ENCODE peak calls at places on chromosome 6, in four cellular contexts. C, H, M and L are unnamed samples.

GRCh38 chr6:35427851-35428321 is 24.3 kb upstream of the FANCE start:
- DNase-seq in C (no peak), M (peak; percentile 84), H (peak; percentile 87), L (no peak)

GRCh38 chr6:149405823-149406765 is 6.0 kb downstream of the SUMO4 start:
- DNase-seq in M (peak; percentile 60), C (no peak), H (peak; percentile 70), L (no peak)

GRCh38 chr6:25122001-25122400 is 157.2 kb upstream of the CARMIL1 start:
- DNase-seq in C (no peak), M (peak; percentile 16), H (peak; percentile 52), L (no peak)

GRCh38 chr6:169501128-169501527 is 200.7 kb downstream of the WDR27 start:
- DNase-seq in H (no peak), M (no peak), C (no peak), L (no peak)

GRCh38 chr6:44906761-44907160 is 421.4 kb upstream of the RUNX2 start:
- DNase-seq in C (no peak), M (no peak), H (no peak), L (no peak)

GRCh38 chr6:11094411-11094851 is 797 bp downstream of the SMIM13 start:
- DNase-seq in H (peak; percentile 64), C (peak; percentile 8), M (peak; percentile 49), L (peak; percentile 68)

GRCh38 chr6:15279047-15279661 is 33.3 kb downstream of the JARID2 start:
- DNase-seq in M (no peak), H (no peak), C (no peak), L (no peak)

GRCh38 chr6:33761922-33762629 is 15.4 kb upstream of the IP6K3 start:
- DNase-seq in C (no peak), H (peak; percentile 28), M (peak; percentile 41), L (peak; percentile 56)

GRCh38 chr6:56835612-56836011 is 119.3 kb upstream of the BEND6 start:
- DNase-seq in C (no peak), H (no peak), M (no peak), L (no peak)

GRCh38 chr6:149032599-149033405 is 284.7 kb upstream of the TAB2 start:
- DNase-seq in H (peak; percentile 95), C (peak; percentile 36), M (peak; percentile 93), L (no peak)

GRCh38 chr6:44630125-44631028 is 242.9 kb downstream of the CDC5L start:
- DNase-seq in M (peak; percentile 67), C (no peak), H (peak; percentile 71), L (no peak)

GRCh38 chr6:52745764-52746201 is 17.5 kb downstream of the GSTA2 start:
- DNase-seq in M (no peak), C (no peak), H (no peak), L (no peak)

GRCh38 chr6:161137839-161138544 is 135.9 kb downstream of the AGPAT4 start:
- DNase-seq in M (peak; percentile 73), C (no peak), H (peak; percentile 32), L (no peak)

GRCh38 chr6:63634630-63635029 is 972 bp upstream of the PHF3 start:
- DNase-seq in C (no peak), H (peak; percentile 45), M (no peak), L (no peak)

GRCh38 chr6:166379800-166380199 is 2.9 kb downstream of the MPC1 start:
- DNase-seq in M (no peak), C (no peak), H (no peak), L (peak; percentile 78)

GRCh38 chr6:106892186-106892585 is 82.3 kb downstream of the CD24 start:
- DNase-seq in C (no peak), M (no peak), H (no peak), L (no peak)

GRCh38 chr6:125974214-125974866 is 12.0 kb upstream of the TRMT11 start:
- DNase-seq in M (peak; percentile 74), C (no peak), H (peak; percentile 68), L (peak; percentile 90)

GRCh38 chr6:129279343-129280104 is 396.6 kb downstream of the LAMA2 start:
- DNase-seq in C (no peak), M (no peak), H (no peak), L (no peak)

GRCh38 chr6:22357724-22358189 is 60.9 kb upstream of the PRL start:
- DNase-seq in M (no peak), C (no peak), H (no peak), L (no peak)

GRCh38 chr6:137589067-137589848 is 95.1 kb upstream of the OLIG3 start:
- DNase-seq in C (peak; percentile 35), M (peak; percentile 65), H (peak; percentile 81), L (no peak)

GRCh38 chr6:135062735-135063134 is 8.1 kb upstream of the HBS1L start:
- DNase-seq in H (no peak), C (no peak), M (no peak), L (no peak)